ENCODE peak calls at places on chromosomes 3 and 15, in four cellular contexts. A is ovary, I is NT2/D1, G is GM12878. U is an unnamed sample.

GRCh38 chr3:81723732-81724313 is 37.6 kb downstream of the GBE1 start:
- DNase-seq in A (no peak), I (no peak), G (no peak), U (no peak)

GRCh38 chr3:41202075-41202833 is 2.9 kb downstream of the CTNNB1 start:
- DNase-seq in A (no peak), I (no peak), G (no peak), U (no peak)

GRCh38 chr15:81481326-81481725 is 107.3 kb upstream of the TMC3 start:
- DNase-seq in A (no peak), I (no peak), G (no peak), U (no peak)

GRCh38 chr3:126758019-126758418 is 54.0 kb downstream of the CHCHD6 start:
- DNase-seq in A (no peak), I (no peak), G (no peak), U (no peak)

GRCh38 chr3:111904376-111905241 is 45.5 kb downstream of the PHLDB2 start:
- DNase-seq in A (no peak), I (no peak), G (no peak), U (no peak)

GRCh38 chr15:66795851-66796250 is 93.8 kb downstream of the SMAD6 start:
- DNase-seq in A (no peak), I (no peak), G (no peak), U (no peak)

GRCh38 chr3:33313331-33313730 is 36.1 kb downstream of the FBXL2 start:
- DNase-seq in A (no peak), I (no peak), G (no peak), U (no peak)

GRCh38 chr15:99962006-99962561 is 228.8 kb upstream of the LYSMD4 start:
- DNase-seq in A (peak; percentile 4), I (no peak), G (no peak), U (no peak)

GRCh38 chr15:91007266-91007665 is 12.9 kb upstream of the PRC1 start:
- DNase-seq in A (no peak), I (no peak), G (no peak), U (no peak)

DNA sequence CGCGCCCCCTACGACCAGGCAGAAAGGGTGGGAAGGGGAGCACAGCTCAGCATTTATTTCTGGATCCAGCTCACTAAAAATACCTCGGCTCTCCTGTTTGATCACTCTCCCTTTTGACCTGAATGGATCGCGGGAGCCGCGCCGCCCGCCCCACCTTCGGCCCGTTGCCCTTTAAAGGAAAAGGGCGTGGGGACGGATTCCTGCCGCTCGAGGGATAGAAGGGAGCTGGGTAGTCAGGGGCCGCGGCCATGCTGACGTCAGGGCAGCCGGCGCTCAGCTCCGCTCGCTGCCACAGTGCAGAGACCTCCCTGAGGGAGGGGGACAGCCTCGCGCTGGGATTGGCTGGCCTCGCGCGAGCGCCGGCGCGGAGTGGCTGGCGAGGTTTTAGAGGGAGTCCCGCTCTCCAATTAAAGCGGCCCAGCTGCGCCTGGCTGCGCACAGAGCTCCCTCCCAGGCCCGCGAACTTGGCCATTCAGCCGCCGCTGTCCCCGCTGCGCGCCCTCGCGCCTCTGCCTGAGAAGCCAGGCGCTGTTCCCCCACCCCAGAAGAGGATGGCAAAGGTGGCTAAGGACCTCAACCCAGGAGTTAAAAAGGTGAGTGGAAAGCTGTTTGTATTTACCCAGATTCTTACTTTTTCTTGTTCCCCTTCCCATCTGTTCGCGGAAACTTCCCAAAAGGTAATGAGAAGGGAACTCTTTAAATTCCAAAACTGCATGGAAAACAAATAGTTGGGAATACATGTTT is at the start of gene LMCD1:
- DNase-seq in A (peak; percentile 96), I (peak; percentile 92), G (peak; percentile 64), U (peak; percentile 98)
- H3K4me3 ChIP-seq in A (peak within 1 kb of the TSS; percentile 50), I (peak within 1 kb of the TSS; percentile 45), G (peak within 1 kb of the TSS; percentile 51), U (peak within 1 kb of the TSS; percentile 90)

DNA sequence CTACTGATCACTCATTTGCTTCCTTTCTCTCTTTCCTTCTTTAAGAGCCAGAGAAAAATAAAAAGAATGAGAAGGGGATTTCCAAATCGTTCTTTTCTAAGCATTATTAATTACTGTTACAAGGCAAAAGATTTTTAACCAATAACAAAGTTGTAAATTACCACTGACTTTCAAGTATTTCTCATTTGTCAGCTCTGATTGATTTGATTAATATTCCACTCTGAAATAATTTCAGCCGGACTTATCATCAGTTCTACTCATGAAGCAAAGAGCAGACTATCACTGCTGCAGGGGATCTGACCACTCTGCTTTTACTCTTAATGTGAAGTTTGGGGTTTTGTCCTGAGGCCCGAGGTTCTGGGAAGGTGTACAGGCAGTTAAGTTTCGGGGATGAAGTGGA is 19.8 kb downstream of the NR2F2 start:
- DNase-seq in A (no peak), I (no peak), G (no peak), U (no peak)
- H3K4me1 ChIP-seq in A (peaks cover 13% of the 10 kb centered on the region), I (peaks cover 5% of the 10 kb centered on the region), G (no peaks in the 10 kb centered on the region), U (no peaks in the 10 kb centered on the region)

GRCh38 chr3:178112134-178112533 is 424.1 kb upstream of the KCNMB2 start:
- DNase-seq in A (no peak), I (no peak), G (no peak), U (no peak)

GRCh38 chr3:178103140-178103539 is 433.1 kb upstream of the KCNMB2 start:
- DNase-seq in A (peak; percentile 36), I (no peak), G (no peak), U (no peak)

GRCh38 chr3:178107804-178108203 is 428.4 kb upstream of the KCNMB2 start:
- DNase-seq in A (no peak), I (no peak), G (no peak), U (no peak)
- H3K36me3 ChIP-seq in A (no peaks in the 10 kb centered on the region), I (no peaks in the 10 kb centered on the region), G (no peaks in the 10 kb centered on the region), U (no peaks in the 10 kb centered on the region)

GRCh38 chr3:69658514-69658913 is 80.8 kb upstream of the MITF start:
- DNase-seq in A (no peak), I (no peak), G (no peak), U (no peak)
- H3K4me3 ChIP-seq in A (no peak overlapping the region), I (no peak overlapping the region), G (no peak overlapping the region), U (no peak overlapping the region)

DNA sequence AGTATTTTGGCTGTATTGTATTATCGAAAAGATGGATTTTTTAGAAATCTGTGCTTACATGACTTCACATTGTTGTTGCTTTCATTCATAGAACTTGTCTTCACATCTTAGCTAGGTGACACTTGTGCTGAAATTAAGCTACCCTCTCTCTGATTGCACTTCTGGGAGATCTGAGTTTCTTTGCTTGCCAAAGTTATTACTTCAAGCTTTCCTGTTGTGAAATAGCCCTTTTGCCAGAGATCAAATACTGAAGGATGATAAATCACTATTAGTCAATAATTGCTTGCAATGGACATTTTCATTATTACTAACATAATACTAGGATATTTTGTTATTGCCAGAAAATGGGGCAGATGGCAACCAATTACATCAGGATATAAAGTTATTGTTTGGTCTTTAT is 34.7 kb downstream of the PIK3CA start:
- DNase-seq in A (no peak), I (no peak), G (no peak), U (no peak)
- H3K4me1 ChIP-seq in A (peaks cover 8% of the 10 kb centered on the region), I (no peaks in the 10 kb centered on the region), G (peaks cover 4% of the 10 kb centered on the region), U (peaks cover 5% of the 10 kb centered on the region)

DNA sequence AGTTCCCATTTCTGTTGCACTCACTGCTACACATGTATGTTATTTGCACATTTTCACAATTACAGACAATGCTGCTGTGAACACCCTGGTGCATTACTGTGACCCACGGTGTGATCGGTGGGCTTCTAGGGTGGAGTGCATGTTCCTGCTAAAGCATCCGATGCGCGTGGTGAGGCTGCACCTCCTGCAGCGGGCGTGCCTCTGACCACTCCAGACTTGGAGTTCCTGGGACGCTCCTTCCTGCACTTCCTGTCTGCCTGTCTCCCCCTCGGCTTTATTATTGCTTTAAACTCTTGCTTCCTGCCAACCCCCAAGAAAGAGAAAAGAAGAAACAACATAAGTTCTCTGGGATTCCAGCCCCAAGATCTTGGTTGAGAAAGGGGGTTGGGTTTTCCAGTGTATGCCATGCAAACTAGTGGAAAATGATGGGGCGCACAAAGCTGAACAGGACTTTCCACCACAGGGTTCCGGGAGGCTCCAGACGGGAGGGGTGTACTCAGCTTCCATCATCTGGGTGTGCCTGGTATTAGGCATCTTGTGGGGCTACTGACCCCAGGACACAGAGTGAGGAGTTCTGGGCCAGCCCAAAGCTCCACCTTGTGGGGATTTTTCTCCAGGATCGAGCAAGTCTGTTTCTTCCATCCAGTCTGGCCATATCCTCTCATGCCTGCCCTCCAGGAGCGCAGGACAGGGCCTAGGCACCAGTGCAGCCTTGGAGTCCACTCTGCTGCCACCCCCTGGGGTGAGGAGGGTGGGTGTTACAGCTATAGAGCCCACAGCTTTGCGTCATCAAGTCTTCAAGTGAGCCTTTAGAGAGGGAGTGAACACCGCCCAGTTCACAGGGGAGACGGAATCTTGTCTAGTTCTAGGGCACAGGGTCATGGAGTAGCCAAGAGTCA is 11.2 kb downstream of the RPL32 start:
- DNase-seq in A (no peak), I (no peak), G (no peak), U (no peak)
- H3K36me3 ChIP-seq in A (no peaks in the 10 kb centered on the region), I (peaks cover 72% of the 10 kb centered on the region), G (peaks cover 25% of the 10 kb centered on the region), U (peaks cover 5% of the 10 kb centered on the region)

DNA sequence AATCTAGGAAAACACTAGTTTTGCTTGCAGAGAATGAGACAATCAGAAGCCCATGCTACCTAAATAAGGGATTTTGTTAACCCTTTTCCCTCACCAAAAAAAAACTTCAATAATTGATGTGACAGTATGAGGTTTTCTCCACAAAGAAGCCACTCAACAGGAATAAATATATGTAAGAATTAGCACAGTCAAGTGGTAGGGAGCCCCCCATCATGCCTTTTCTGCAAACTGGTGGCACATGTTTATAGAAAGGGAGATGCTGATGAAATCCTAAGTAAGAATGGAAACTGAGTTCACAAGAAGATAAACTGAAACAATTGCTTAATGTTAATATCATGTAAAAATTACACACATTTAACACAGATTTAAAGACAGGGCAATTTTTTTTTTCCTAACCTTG is 51.0 kb downstream of the PHC3 start:
- DNase-seq in A (no peak), I (no peak), G (no peak), U (no peak)
- H3K4me3 ChIP-seq in A (no peak overlapping the region), I (no peak overlapping the region), G (no peak overlapping the region), U (no peak overlapping the region)